ENCODE peak calls at places on chromosomes 6 and 20, in seven cellular contexts. F is prostate gland, X is lower lobe of right lung, M is heart left ventricle, I is transverse colon, O is fibroblast of lung, Y is mammary epithelial cell. A is an unnamed sample. For H3K4me1, the result is how much of the 10 kb centered on the place peaks cover.

GRCh38 chr6:69487688-69488087 is 309.1 kb downstream of the LMBRD1 start:
- DNase-seq in F (no peak), I (no peak), O (no peak), X (no peak), M (no peak), Y (no peak), A (no peak)

GRCh38 chr6:152566040-152566875 is 70.9 kb downstream of the SYNE1 start:
- DNase-seq in O (no peak), X (no peak), M (no peak), Y (no peak), F (no peak), I (no peak), A (no peak)

GRCh38 chr6:109579361-109579760 is 96.3 kb upstream of the ZBTB24 start:
- DNase-seq in M (no peak), F (no peak), I (no peak), X (no peak), Y (peak), O (no peak), A (no peak)

GRCh38 chr20:4550740-4551139 is 171.0 kb upstream of the PRND start:
- DNase-seq in Y (peak), M (no peak), O (peak), X (no peak), I (no peak), F (no peak), A (no peak)

GRCh38 chr20:61346996-61347906 is 95.2 kb downstream of the CDH4 start:
- DNase-seq in I (no peak), O (no peak), M (no peak), X (no peak), F (no peak), Y (no peak), A (no peak)

GRCh38 chr6:133241901-133242760 is 974 bp downstream of the EYA4 start:
- DNase-seq in X (no peak), O (peak), Y (peak), I (no peak), M (peak), F (no peak), A (peak)

GRCh38 chr6:40543776-40544175 is 43.4 kb downstream of the LRFN2 start:
- DNase-seq in Y (no peak), O (no peak), I (no peak), F (no peak), M (no peak), X (no peak), A (no peak)

GRCh38 chr6:106534564-106534982 is 94.7 kb downstream of the RTN4IP1 start:
- DNase-seq in X (no peak), Y (no peak), O (peak), F (no peak), M (no peak), I (no peak), A (no peak)

GRCh38 chr6:167394330-167394729 is 69.4 kb downstream of the TTLL2 start:
- DNase-seq in I (no peak), O (no peak), F (no peak), X (no peak), Y (no peak), M (no peak), A (no peak)

GRCh38 chr6:134564705-134565104 is 246.8 kb upstream of the SGK1 start:
- DNase-seq in M (no peak), I (no peak), F (peak), Y (peak), O (no peak), X (no peak), A (no peak)

GRCh38 chr6:31861919-31862343 is 690 bp downstream of the NEU1 start:
- DNase-seq in O (no peak), Y (no peak), F (no peak), M (no peak), I (no peak), X (no peak), A (no peak)

GRCh38 chr20:18919996-18920395 is 106.4 kb downstream of the SCP2D1 start:
- DNase-seq in Y (no peak), M (no peak), X (no peak), I (no peak), O (no peak), F (no peak), A (no peak)

GRCh38 chr6:112298816-112299281 is 44.5 kb upstream of the LAMA4 start:
- DNase-seq in F (no peak), O (peak), Y (peak), M (no peak), I (no peak), X (no peak), A (no peak)

GRCh38 chr6:35449287-35449881 is 2.8 kb upstream of the FANCE start:
- DNase-seq in O (peak), Y (peak), M (no peak), F (peak), X (no peak), I (no peak), A (peak)

GRCh38 chr6:106089981-106090380 is 3.8 kb downstream of the PRDM1 start:
- DNase-seq in F (no peak), Y (no peak), X (no peak), O (peak), I (no peak), M (no peak), A (no peak)

GRCh38 chr20:48285656-48286055 is 500.4 kb upstream of the SULF2 start:
- DNase-seq in X (no peak), M (no peak), I (no peak), F (no peak), O (no peak), Y (no peak), A (no peak)

GRCh38 chr6:35489995-35490791 is 6.7 kb downstream of the TEAD3 start:
- DNase-seq in F (peak), X (peak), I (peak), O (peak), Y (no peak), M (peak), A (peak)

DNA sequence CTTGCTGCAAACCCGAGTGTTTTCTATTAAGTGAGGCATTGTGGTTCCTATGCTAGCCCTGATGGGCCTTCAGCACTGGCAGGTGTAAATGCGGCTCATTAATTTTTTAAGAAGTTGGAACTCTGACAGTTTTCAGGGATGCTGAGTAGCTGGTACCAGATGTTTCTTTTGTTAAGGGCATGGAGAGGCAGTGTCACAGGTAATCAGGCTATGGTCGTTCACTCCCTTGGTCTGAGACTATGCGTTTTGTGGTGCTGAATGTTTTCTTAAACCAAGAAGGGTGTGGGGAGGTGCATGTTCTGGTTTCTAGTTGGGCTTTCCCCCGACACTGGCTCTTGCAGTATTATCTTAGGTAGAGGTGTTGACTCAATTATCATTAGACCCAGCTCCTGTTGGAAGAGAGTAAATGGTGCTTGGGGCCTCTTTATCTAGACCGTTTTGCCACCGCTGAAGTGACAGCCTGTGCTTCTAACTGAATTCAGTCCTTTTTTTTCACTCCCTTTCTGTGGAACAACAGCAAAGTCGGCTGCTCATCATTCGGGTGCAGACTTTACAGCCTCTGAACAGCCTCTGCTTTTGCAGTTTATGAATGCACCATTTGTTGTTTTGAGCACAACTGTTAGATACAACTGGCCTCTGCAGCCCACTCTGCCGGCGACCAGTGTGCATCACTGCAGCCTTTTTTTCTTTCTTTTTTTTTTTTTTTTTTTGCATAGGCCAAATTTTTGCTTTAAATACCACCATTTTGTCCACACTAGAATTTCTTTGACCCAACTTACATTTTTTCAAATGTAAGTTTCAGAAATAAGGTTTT is 35.6 kb downstream of the RREB1 start:
- DNase-seq in I (no peak), O (no peak), Y (no peak), F (no peak), X (no peak), M (no peak), A (no peak)
- H3K4me1 ChIP-seq in I (half or more), O (under half), Y (half or more), F (under half), X (half or more), M (half or more), A (half or more)

DNA sequence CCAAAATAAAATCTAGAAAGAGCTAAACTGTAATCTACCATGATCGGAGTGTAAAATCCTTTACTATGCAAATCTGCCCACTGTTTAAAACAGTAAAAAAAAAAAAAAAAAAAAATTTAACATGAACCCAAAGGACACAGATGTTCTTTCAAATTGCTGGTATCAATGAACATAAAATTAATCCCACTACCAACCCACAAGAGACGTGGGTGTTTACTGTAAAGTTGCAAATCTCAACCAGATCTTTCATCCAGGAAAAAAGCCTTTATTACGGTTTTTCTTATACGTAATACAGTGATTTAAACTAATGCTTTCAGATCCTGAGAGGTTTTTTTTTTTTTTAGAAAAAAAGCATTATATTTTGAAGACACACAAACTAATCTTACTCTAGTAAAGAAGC is 2.5 kb downstream of the CDK19 start:
- DNase-seq in Y (no peak), X (no peak), O (no peak), I (no peak), M (no peak), F (no peak), A (no peak)
- TF ChIP-seq CTCF in Y (no peak), X (no peak), O (no peak), I (no peak), M (no peak), F (no peak), A (no peak)

GRCh38 chr6:14658030-14658429 is 540.5 kb downstream of the CD83 start:
- DNase-seq in X (no peak), M (no peak), Y (no peak), F (no peak), O (no peak), I (no peak), A (no peak)
- H3K4me1 ChIP-seq in X (under half), M (under half), Y (under half), F (under half), O (under half), I (under half), A (under half)

DNA sequence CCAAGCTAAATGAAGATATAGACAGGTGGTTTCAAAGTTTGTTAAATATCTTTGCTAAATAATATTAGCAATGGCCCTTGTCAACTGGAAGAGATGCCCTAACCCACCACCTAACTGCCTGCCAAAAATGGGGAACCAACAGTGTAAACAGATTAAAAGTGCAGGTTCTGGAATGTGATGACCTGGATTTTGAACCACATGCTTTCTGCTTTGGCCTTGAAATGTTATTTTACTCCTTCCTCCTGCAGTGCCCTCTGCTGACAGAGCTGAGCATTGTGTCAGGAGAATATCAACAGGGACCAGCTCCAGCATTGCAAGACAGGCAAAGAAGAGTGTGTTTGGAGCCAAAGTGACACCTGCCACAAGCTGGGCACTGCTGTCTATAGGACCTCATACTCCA is 226.6 kb downstream of the MYLK4 start:
- DNase-seq in M (no peak), Y (no peak), O (no peak), I (no peak), X (no peak), F (no peak), A (no peak)
- TF ChIP-seq CTCF in M (peak), Y (peak), O (no peak), I (no peak), X (no peak), F (no peak), A (no peak)